ENCODE peak calls at places on chromosomes 16 and 17, in ten cellular contexts. One of them, this sample, is unnamed.

GRCh38 chr17:39705786-39706348 is 6.0 kb downstream of the ERBB2 start:
- DNase-seq in transverse colon: peak; percentile 78
- DNase-seq in pancreas: peak; percentile 93
- DNase-seq in heart right ventricle: peak; percentile 37
- DNase-seq in right cardiac atrium: no peak
- DNase-seq in mucosa of descending colon: peak; percentile 83
- DNase-seq in ascending aorta: no peak
- DNase-seq in AG04450: no peak
- DNase-seq in GM12865: no peak
- DNase-seq in NB4: no peak
- DNase-seq in this sample: peak; percentile 85

GRCh38 chr17:7992516-7992915 is 9.9 kb upstream of the GUCY2D start:
- DNase-seq in transverse colon: no peak
- DNase-seq in pancreas: no peak
- DNase-seq in heart right ventricle: no peak
- DNase-seq in right cardiac atrium: no peak
- DNase-seq in mucosa of descending colon: no peak
- DNase-seq in ascending aorta: no peak
- DNase-seq in AG04450: no peak
- DNase-seq in GM12865: no peak
- DNase-seq in NB4: no peak
- DNase-seq in this sample: no peak

GRCh38 chr16:3027983-3028715 is 4.3 kb downstream of the THOC6 start:
- DNase-seq in transverse colon: peak; percentile 93
- DNase-seq in pancreas: peak; percentile 94
- DNase-seq in heart right ventricle: peak; percentile 52
- DNase-seq in right cardiac atrium: peak; percentile 74
- DNase-seq in mucosa of descending colon: peak; percentile 91
- DNase-seq in ascending aorta: peak; percentile 84
- DNase-seq in AG04450: no peak
- DNase-seq in GM12865: peak; percentile 91
- DNase-seq in NB4: peak; percentile 86
- DNase-seq in this sample: peak; percentile 92

GRCh38 chr16:35598696-35599332 is 2139.4 kb downstream of the TP53TG3F start:
- DNase-seq in transverse colon: no peak
- DNase-seq in pancreas: no peak
- DNase-seq in heart right ventricle: no peak
- DNase-seq in right cardiac atrium: no peak
- DNase-seq in mucosa of descending colon: no peak
- DNase-seq in ascending aorta: no peak
- DNase-seq in AG04450: no peak
- DNase-seq in GM12865: peak; percentile 12
- DNase-seq in NB4: peak; percentile 15
- DNase-seq in this sample: no peak

GRCh38 chr16:26717826-26718225 is 348.9 kb upstream of the C16orf82 start:
- DNase-seq in transverse colon: no peak
- DNase-seq in pancreas: no peak
- DNase-seq in heart right ventricle: no peak
- DNase-seq in right cardiac atrium: no peak
- DNase-seq in mucosa of descending colon: no peak
- DNase-seq in ascending aorta: no peak
- DNase-seq in AG04450: no peak
- DNase-seq in GM12865: no peak
- DNase-seq in NB4: peak; percentile 1
- DNase-seq in this sample: no peak

GRCh38 chr16:67405336-67405735 is 10.9 kb downstream of the ZDHHC1 start:
- DNase-seq in transverse colon: no peak
- DNase-seq in pancreas: no peak
- DNase-seq in heart right ventricle: no peak
- DNase-seq in right cardiac atrium: no peak
- DNase-seq in mucosa of descending colon: no peak
- DNase-seq in ascending aorta: no peak
- DNase-seq in AG04450: no peak
- DNase-seq in GM12865: no peak
- DNase-seq in NB4: peak; percentile 81
- DNase-seq in this sample: no peak

GRCh38 chr17:79001190-79002020 is 8.2 kb downstream of the CANT1 start:
- DNase-seq in transverse colon: no peak
- DNase-seq in pancreas: peak; percentile 9
- DNase-seq in heart right ventricle: no peak
- DNase-seq in right cardiac atrium: peak; percentile 11
- DNase-seq in mucosa of descending colon: peak; percentile 54
- DNase-seq in ascending aorta: peak; percentile 62
- DNase-seq in AG04450: no peak
- DNase-seq in GM12865: no peak
- DNase-seq in NB4: no peak
- DNase-seq in this sample: peak; percentile 45

GRCh38 chr17:81457396-81457795 is 55.2 kb downstream of the ACTG1 start:
- DNase-seq in transverse colon: no peak
- DNase-seq in pancreas: no peak
- DNase-seq in heart right ventricle: no peak
- DNase-seq in right cardiac atrium: no peak
- DNase-seq in mucosa of descending colon: no peak
- DNase-seq in ascending aorta: no peak
- DNase-seq in AG04450: no peak
- DNase-seq in GM12865: no peak
- DNase-seq in NB4: peak; percentile 61
- DNase-seq in this sample: no peak

GRCh38 chr16:78249056-78249455 is 149.6 kb downstream of the WWOX start:
- DNase-seq in transverse colon: peak; percentile 56
- DNase-seq in pancreas: peak; percentile 60
- DNase-seq in heart right ventricle: peak; percentile 11
- DNase-seq in right cardiac atrium: no peak
- DNase-seq in mucosa of descending colon: no peak
- DNase-seq in ascending aorta: no peak
- DNase-seq in AG04450: no peak
- DNase-seq in GM12865: no peak
- DNase-seq in NB4: no peak
- DNase-seq in this sample: no peak

GRCh38 chr16:70289229-70290098 is at the start of gene AARS1:
- DNase-seq in transverse colon: peak; percentile 97
- DNase-seq in pancreas: peak; percentile 99
- DNase-seq in heart right ventricle: peak; percentile 99
- DNase-seq in right cardiac atrium: peak; percentile 96
- DNase-seq in mucosa of descending colon: peak; percentile 97
- DNase-seq in ascending aorta: peak; percentile 99
- DNase-seq in AG04450: peak; percentile 100
- DNase-seq in GM12865: peak; percentile 100
- DNase-seq in NB4: peak; percentile 100
- DNase-seq in this sample: peak; percentile 98

GRCh38 chr16:24382929-24383328 is 126.8 kb downstream of the CACNG3 start:
- DNase-seq in transverse colon: no peak
- DNase-seq in pancreas: no peak
- DNase-seq in heart right ventricle: no peak
- DNase-seq in right cardiac atrium: no peak
- DNase-seq in mucosa of descending colon: no peak
- DNase-seq in ascending aorta: no peak
- DNase-seq in AG04450: no peak
- DNase-seq in GM12865: no peak
- DNase-seq in NB4: no peak
- DNase-seq in this sample: no peak

GRCh38 chr17:9148908-9149536 is 127.7 kb downstream of the NTN1 start:
- DNase-seq in transverse colon: peak; percentile 14
- DNase-seq in pancreas: no peak
- DNase-seq in heart right ventricle: no peak
- DNase-seq in right cardiac atrium: no peak
- DNase-seq in mucosa of descending colon: no peak
- DNase-seq in ascending aorta: no peak
- DNase-seq in AG04450: no peak
- DNase-seq in GM12865: no peak
- DNase-seq in NB4: no peak
- DNase-seq in this sample: peak; percentile 33

GRCh38 chr16:67278773-67279295 is 498 bp upstream of the PLEKHG4 start:
- DNase-seq in transverse colon: peak; percentile 40
- DNase-seq in pancreas: no peak
- DNase-seq in heart right ventricle: no peak
- DNase-seq in right cardiac atrium: peak; percentile 43
- DNase-seq in mucosa of descending colon: peak; percentile 68
- DNase-seq in ascending aorta: no peak
- DNase-seq in AG04450: no peak
- DNase-seq in GM12865: peak; percentile 42
- DNase-seq in NB4: peak; percentile 63
- DNase-seq in this sample: peak; percentile 51

GRCh38 chr17:9350083-9350482 is 225.5 kb downstream of the STX8 start:
- DNase-seq in transverse colon: no peak
- DNase-seq in pancreas: no peak
- DNase-seq in heart right ventricle: no peak
- DNase-seq in right cardiac atrium: no peak
- DNase-seq in mucosa of descending colon: no peak
- DNase-seq in ascending aorta: no peak
- DNase-seq in AG04450: peak; percentile 78
- DNase-seq in GM12865: no peak
- DNase-seq in NB4: peak; percentile 19
- DNase-seq in this sample: no peak

GRCh38 chr17:5762191-5762590 is 177.9 kb upstream of the NLRP1 start:
- DNase-seq in transverse colon: no peak
- DNase-seq in pancreas: no peak
- DNase-seq in heart right ventricle: no peak
- DNase-seq in right cardiac atrium: no peak
- DNase-seq in mucosa of descending colon: no peak
- DNase-seq in ascending aorta: no peak
- DNase-seq in AG04450: no peak
- DNase-seq in GM12865: no peak
- DNase-seq in NB4: no peak
- DNase-seq in this sample: no peak
- H3K4me3 ChIP-seq in transverse colon: no peak overlapping the region
- H3K4me3 ChIP-seq in pancreas: no peak overlapping the region
- H3K4me3 ChIP-seq in heart right ventricle: no peak overlapping the region
- H3K4me3 ChIP-seq in right cardiac atrium: no peak overlapping the region
- H3K4me3 ChIP-seq in mucosa of descending colon: no peak overlapping the region
- H3K4me3 ChIP-seq in ascending aorta: no peak overlapping the region
- H3K4me3 ChIP-seq in AG04450: no peak overlapping the region
- H3K4me3 ChIP-seq in GM12865: no peak overlapping the region
- H3K4me3 ChIP-seq in NB4: no peak overlapping the region
- H3K4me3 ChIP-seq in this sample: no peak overlapping the region

GRCh38 chr16:54655171-54655590 is 275.5 kb upstream of the IRX5 start:
- DNase-seq in transverse colon: no peak
- DNase-seq in pancreas: peak; percentile 12
- DNase-seq in heart right ventricle: peak; percentile 71
- DNase-seq in right cardiac atrium: peak; percentile 64
- DNase-seq in mucosa of descending colon: no peak
- DNase-seq in ascending aorta: no peak
- DNase-seq in AG04450: no peak
- DNase-seq in GM12865: no peak
- DNase-seq in NB4: no peak
- DNase-seq in this sample: no peak
- H3K4me3 ChIP-seq in transverse colon: no peak overlapping the region
- H3K4me3 ChIP-seq in pancreas: no peak overlapping the region
- H3K4me3 ChIP-seq in heart right ventricle: peak overlapping the region; percentile 2
- H3K4me3 ChIP-seq in right cardiac atrium: peak overlapping the region; percentile 42
- H3K4me3 ChIP-seq in mucosa of descending colon: no peak overlapping the region
- H3K4me3 ChIP-seq in ascending aorta: peak overlapping the region; percentile 42
- H3K4me3 ChIP-seq in AG04450: no peak overlapping the region
- H3K4me3 ChIP-seq in GM12865: no peak overlapping the region
- H3K4me3 ChIP-seq in NB4: no peak overlapping the region
- H3K4me3 ChIP-seq in this sample: no peak overlapping the region

DNA sequence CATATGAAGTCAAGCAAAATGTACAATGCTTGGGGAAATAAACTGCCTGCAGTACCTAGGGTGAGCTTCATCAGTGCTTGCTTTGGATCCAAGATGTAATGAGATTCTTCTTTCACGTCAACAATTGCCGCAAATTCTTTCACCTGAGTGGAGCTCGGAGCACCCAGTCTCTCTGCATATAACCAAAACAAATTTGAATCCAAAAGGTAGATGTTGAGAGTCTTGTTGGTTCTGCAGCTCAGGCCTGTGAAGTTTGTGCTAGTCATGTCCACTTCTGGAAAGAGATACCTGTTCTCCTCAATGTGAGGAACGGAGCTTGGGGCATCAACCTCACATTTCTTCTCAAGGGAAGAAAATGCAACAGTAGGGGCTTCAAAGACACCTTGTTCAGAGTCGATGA is 23.0 kb downstream of the SNN start:
- DNase-seq in transverse colon: no peak
- DNase-seq in pancreas: no peak
- DNase-seq in heart right ventricle: no peak
- DNase-seq in right cardiac atrium: no peak
- DNase-seq in mucosa of descending colon: no peak
- DNase-seq in ascending aorta: no peak
- DNase-seq in AG04450: no peak
- DNase-seq in GM12865: no peak
- DNase-seq in NB4: no peak
- DNase-seq in this sample: no peak
- H3K4me3 ChIP-seq in transverse colon: no peak overlapping the region
- H3K4me3 ChIP-seq in pancreas: no peak overlapping the region
- H3K4me3 ChIP-seq in heart right ventricle: no peak overlapping the region
- H3K4me3 ChIP-seq in right cardiac atrium: no peak overlapping the region
- H3K4me3 ChIP-seq in mucosa of descending colon: no peak overlapping the region
- H3K4me3 ChIP-seq in ascending aorta: no peak overlapping the region
- H3K4me3 ChIP-seq in AG04450: no peak overlapping the region
- H3K4me3 ChIP-seq in GM12865: no peak overlapping the region
- H3K4me3 ChIP-seq in NB4: no peak overlapping the region
- H3K4me3 ChIP-seq in this sample: no peak overlapping the region

GRCh38 chr17:47942568-47942967 is 1.2 kb downstream of the PNPO start:
- DNase-seq in transverse colon: no peak
- DNase-seq in pancreas: no peak
- DNase-seq in heart right ventricle: no peak
- DNase-seq in right cardiac atrium: no peak
- DNase-seq in mucosa of descending colon: no peak
- DNase-seq in ascending aorta: no peak
- DNase-seq in AG04450: no peak
- DNase-seq in GM12865: no peak
- DNase-seq in NB4: no peak
- DNase-seq in this sample: no peak
- H3K4me3 ChIP-seq in transverse colon: no peak overlapping the region
- H3K4me3 ChIP-seq in pancreas: no peak overlapping the region
- H3K4me3 ChIP-seq in heart right ventricle: peak overlapping the region; percentile 90
- H3K4me3 ChIP-seq in right cardiac atrium: peak overlapping the region; percentile 47
- H3K4me3 ChIP-seq in mucosa of descending colon: no peak overlapping the region
- H3K4me3 ChIP-seq in ascending aorta: peak overlapping the region; percentile 93
- H3K4me3 ChIP-seq in AG04450: peak overlapping the region; percentile 87
- H3K4me3 ChIP-seq in GM12865: peak overlapping the region; percentile 89
- H3K4me3 ChIP-seq in NB4: peak overlapping the region; percentile 89
- H3K4me3 ChIP-seq in this sample: peak overlapping the region; percentile 65

DNA sequence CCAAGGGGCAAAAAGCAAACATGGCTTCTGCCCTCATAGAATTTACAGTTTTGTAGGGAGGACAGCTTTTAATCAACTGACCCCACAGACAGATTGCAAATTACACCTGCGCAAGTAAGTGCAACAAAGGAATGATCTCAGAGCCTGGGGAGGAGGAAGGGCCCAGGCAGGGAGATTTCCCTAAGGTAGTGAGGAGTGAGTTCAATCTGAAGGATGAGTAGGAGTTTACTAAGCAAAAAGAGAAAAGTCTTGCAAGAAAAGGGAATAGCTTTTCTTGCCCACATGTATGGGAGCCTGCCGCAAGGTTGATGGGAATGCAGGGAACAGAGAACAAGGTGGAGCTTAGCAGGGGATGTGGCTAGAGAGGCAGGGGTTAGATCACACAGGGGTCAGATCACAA is 1.6 kb upstream of the SOCS7 start:
- DNase-seq in transverse colon: no peak
- DNase-seq in pancreas: no peak
- DNase-seq in heart right ventricle: no peak
- DNase-seq in right cardiac atrium: no peak
- DNase-seq in mucosa of descending colon: no peak
- DNase-seq in ascending aorta: no peak
- DNase-seq in AG04450: no peak
- DNase-seq in GM12865: no peak
- DNase-seq in NB4: no peak
- DNase-seq in this sample: no peak
- H3K4me3 ChIP-seq in transverse colon: no peak overlapping the region
- H3K4me3 ChIP-seq in pancreas: no peak overlapping the region
- H3K4me3 ChIP-seq in heart right ventricle: no peak overlapping the region
- H3K4me3 ChIP-seq in right cardiac atrium: no peak overlapping the region
- H3K4me3 ChIP-seq in mucosa of descending colon: no peak overlapping the region
- H3K4me3 ChIP-seq in ascending aorta: no peak overlapping the region
- H3K4me3 ChIP-seq in AG04450: no peak overlapping the region
- H3K4me3 ChIP-seq in GM12865: no peak overlapping the region
- H3K4me3 ChIP-seq in NB4: no peak overlapping the region
- H3K4me3 ChIP-seq in this sample: no peak overlapping the region

GRCh38 chr17:45408611-45409421 is 23.9 kb downstream of the ARHGAP27 start:
- DNase-seq in transverse colon: peak; percentile 29
- DNase-seq in pancreas: no peak
- DNase-seq in heart right ventricle: no peak
- DNase-seq in right cardiac atrium: no peak
- DNase-seq in mucosa of descending colon: peak; percentile 41
- DNase-seq in ascending aorta: no peak
- DNase-seq in AG04450: no peak
- DNase-seq in GM12865: no peak
- DNase-seq in NB4: no peak
- DNase-seq in this sample: peak; percentile 61
- H3K4me3 ChIP-seq in transverse colon: no peak overlapping the region
- H3K4me3 ChIP-seq in pancreas: no peak overlapping the region
- H3K4me3 ChIP-seq in heart right ventricle: peak overlapping the region; percentile 44
- H3K4me3 ChIP-seq in right cardiac atrium: no peak overlapping the region
- H3K4me3 ChIP-seq in mucosa of descending colon: no peak overlapping the region
- H3K4me3 ChIP-seq in ascending aorta: peak overlapping the region; percentile 50
- H3K4me3 ChIP-seq in AG04450: no peak overlapping the region
- H3K4me3 ChIP-seq in GM12865: peak overlapping the region; percentile 81
- H3K4me3 ChIP-seq in NB4: no peak overlapping the region
- H3K4me3 ChIP-seq in this sample: peak overlapping the region; percentile 41

This sample was measured in colonic mucosa.